ENCODE peak calls at places on chromosomes 7 and 10, in four cellular contexts. C, T, K and J are unnamed samples.

GRCh38 chr7:158028290-158028941 is 559.2 kb downstream of the PTPRN2 start:
- DNase-seq in K (peak; percentile 72), C (no peak), T (no peak), J (no peak)

GRCh38 chr10:22158426-22158825 is 59.4 kb downstream of the EBLN1 start:
- DNase-seq in C (no peak), K (no peak), T (no peak), J (no peak)

GRCh38 chr10:22381262-22381661 is 36.0 kb downstream of the SPAG6 start:
- DNase-seq in T (no peak), C (no peak), K (no peak), J (no peak)

GRCh38 chr7:33868151-33868550 is 37.2 kb upstream of the BMPER start:
- DNase-seq in C (no peak), K (no peak), T (no peak), J (no peak)

GRCh38 chr10:94076325-94076841 is 82.7 kb downstream of the PLCE1 start:
- DNase-seq in K (peak; percentile 39), T (no peak), C (no peak), J (peak; percentile 42)

GRCh38 chr7:14691597-14692203 is 210.9 kb downstream of the DGKB start:
- DNase-seq in C (no peak), T (peak; percentile 75), K (peak; percentile 1), J (no peak)

GRCh38 chr7:8423057-8423456 is 10.4 kb upstream of the NXPH1 start:
- DNase-seq in T (no peak), C (no peak), K (no peak), J (no peak)

GRCh38 chr10:71974489-71975011 is 10.4 kb downstream of the CHST3 start:
- DNase-seq in K (no peak), T (no peak), C (no peak), J (no peak)

GRCh38 chr7:138029941-138030340 is 28.1 kb upstream of the CREB3L2 start:
- DNase-seq in K (no peak), C (no peak), T (no peak), J (no peak)

GRCh38 chr10:2981361-2981801 is 86.0 kb upstream of the PFKP start:
- DNase-seq in K (no peak), C (no peak), T (no peak), J (no peak)

GRCh38 chr10:132064082-132064755 is 1.5 kb upstream of the JAKMIP3 start:
- DNase-seq in C (no peak), T (no peak), K (no peak), J (no peak)

GRCh38 chr7:75896803-75897327 is 18.0 kb downstream of the RHBDD2 start:
- DNase-seq in C (no peak), K (no peak), T (no peak), J (no peak)

GRCh38 chr7:143248781-143249354 is 14.4 kb upstream of the GSTK1 start:
- DNase-seq in T (no peak), K (peak; percentile 78), C (no peak), J (no peak)

GRCh38 chr10:60480865-60481563 is 91.3 kb upstream of the ANK3 start:
- DNase-seq in T (no peak), K (no peak), C (no peak), J (no peak)

GRCh38 chr7:102864958-102865357 is 47.8 kb upstream of the LRRC17 start:
- DNase-seq in T (no peak), C (no peak), K (no peak), J (no peak)

GRCh38 chr7:102856036-102856435 is 56.8 kb upstream of the LRRC17 start:
- DNase-seq in C (no peak), T (no peak), K (no peak), J (no peak)

GRCh38 chr7:102859084-102859798 is 53.6 kb upstream of the LRRC17 start:
- DNase-seq in K (no peak), T (no peak), C (no peak), J (no peak)

GRCh38 chr7:102859799-102860125 is 53.0 kb upstream of the LRRC17 start:
- DNase-seq in K (no peak), C (no peak), T (no peak), J (no peak)

GRCh38 chr7:102860351-102860811 is 52.4 kb upstream of the LRRC17 start:
- DNase-seq in C (no peak), K (peak; percentile 79), T (no peak), J (no peak)
- TF ChIP-seq SP1 in C (no peak), K (no peak), T (no peak), J (no peak)

DNA sequence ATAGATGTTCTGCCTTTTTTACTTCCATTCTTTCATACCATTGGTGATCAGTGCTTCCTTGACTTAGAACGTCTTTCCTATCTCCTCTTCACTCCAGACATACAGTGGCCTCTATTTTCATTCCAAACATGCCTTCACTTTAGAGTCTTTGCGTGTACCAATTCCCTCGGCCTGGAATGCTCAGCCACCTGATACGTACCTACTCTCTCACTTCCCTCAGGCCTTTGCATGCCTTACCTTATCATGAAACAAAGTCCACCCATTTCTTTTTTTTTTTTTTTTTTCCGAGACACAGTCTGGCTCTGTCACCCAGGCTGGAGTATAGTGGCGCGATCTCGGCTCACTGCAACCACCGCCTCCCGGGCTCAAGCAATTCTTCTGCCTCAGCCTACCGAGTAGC is 2.2 kb upstream of the CCNJ start:
- DNase-seq in C (no peak), T (no peak), K (no peak), J (no peak)
- TF ChIP-seq SUZ12 in C (no peak), T (no peak), K (no peak), J (no peak)

DNA sequence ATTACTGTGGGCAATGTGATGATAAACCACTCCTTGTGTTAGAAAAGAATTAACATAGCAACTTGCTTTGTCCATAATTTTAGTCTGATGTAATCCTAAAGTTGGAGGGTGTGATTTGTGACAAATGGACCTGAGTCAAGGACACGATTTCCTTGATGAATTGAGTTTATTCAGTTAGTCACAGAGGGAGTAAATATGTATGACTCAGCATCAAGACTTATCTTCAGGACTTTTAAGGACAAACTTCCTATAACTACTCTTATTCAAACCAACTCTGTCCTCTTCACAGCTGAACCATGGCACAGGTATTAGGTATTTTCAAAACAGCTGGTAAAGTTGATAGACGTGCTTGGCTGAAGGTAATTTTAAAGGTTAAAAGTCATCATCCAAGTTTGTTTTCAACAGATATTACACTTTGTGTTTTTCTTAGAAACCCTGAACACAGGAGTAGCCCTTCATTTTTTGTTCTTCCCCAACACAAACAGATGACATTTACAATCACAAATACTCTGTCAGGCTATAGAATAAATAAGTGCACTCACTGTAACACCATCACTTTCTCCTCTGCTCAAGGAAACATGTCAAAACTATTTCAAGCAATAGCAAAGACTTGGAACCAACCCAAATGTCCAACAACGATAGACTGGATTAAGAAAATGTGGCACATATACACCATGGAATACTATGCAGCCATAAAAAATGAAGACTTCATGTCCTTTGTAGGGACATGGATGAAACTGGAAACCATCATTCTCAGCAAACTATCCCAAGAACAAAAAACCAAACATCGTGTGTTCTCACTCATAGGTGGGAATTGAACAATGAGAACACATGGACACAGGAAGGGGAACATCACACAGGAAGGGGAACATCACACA is 54.5 kb downstream of the COA1 start:
- DNase-seq in T (no peak), K (peak; percentile 92), C (no peak), J (no peak)
- TF ChIP-seq SP1 in T (no peak), K (no peak), C (no peak), J (no peak)

GRCh38 chr10:18402766-18403346 is 248.5 kb downstream of the NSUN6 start:
- DNase-seq in C (no peak), K (no peak), T (no peak), J (no peak)
- TF ChIP-seq SUZ12 in C (no peak), K (no peak), T (no peak), J (no peak)

DNA sequence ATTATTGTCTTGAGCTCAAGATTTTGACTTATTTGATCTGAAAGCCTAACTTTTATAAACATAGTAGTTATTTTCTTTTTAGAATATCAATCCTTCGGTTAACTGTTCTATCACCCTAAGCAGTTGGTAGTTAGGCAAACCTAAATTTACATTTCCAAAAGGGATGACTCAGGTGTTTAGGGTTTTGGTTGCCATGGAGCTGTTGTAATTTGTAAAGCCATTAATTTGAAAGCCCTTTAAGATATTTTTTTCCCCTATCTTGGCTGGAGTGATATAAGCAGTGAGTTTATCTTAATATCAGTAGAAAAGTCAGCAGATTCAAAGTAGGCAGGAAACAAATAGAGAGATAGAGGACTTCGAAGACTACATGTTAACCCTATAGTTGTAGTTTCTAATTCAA is 1472.6 kb upstream of the CELF2 start:
- DNase-seq in K (no peak), T (no peak), C (no peak), J (no peak)
- TF ChIP-seq SP1 in K (no peak), T (no peak), C (no peak), J (no peak)

GRCh38 chr10:34526758-34527730 is 288.1 kb downstream of the PARD3 start:
- DNase-seq in C (no peak), T (no peak), K (no peak), J (no peak)
- TF ChIP-seq SUZ12 in C (no peak), T (no peak), K (no peak), J (no peak)

DNA sequence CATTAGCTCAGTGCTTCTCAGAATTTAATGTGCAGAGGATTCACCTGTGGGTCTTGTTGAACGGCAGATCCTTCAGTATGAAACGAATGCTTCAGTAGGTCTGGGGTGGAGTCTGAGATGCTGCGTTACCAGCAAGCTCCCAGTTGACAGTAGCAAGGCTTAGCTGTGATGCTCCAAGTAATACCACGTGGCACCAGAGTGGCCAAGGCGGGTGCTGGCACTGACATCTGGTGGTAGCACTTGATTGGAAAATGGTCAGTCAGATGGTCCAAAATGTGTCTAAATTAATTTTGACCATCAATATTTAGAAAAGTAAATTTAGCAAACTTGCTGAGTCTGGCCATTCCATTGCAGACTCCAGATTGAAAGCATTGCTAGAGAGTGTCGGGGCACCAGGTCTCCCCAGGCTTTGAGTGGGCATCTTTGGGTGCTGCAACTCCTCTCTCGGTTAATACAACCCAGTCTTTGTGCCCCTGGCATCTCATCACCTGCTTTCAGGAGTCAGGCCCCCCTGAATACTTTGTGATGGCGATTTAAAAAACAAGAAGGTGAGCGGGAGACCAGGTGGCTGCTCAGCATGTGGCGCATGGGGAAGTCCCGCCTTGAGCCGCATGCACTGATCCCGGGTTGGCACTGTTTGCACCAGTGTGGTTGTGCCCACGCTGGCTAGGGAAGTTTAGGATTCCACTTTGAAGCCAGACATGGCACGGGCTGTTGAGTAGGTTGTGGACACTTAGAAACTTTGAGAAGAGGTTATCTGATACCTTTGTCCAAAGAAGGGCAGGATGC is 130.0 kb downstream of the NT5C2 start:
- DNase-seq in K (no peak), T (peak; percentile 58), C (no peak), J (no peak)
- TF ChIP-seq SP1 in K (no peak), T (no peak), C (no peak), J (no peak)